ENCODE peak calls at places on chromosome 14, in eight cellular contexts. One of them, this sample, is unnamed.

GRCh38 chr14:20688167-20688839 is at the start of gene ANG:
- DNase-seq in IMR-90: no peak
- DNase-seq in brain microvascular endothelial cell: no peak
- DNase-seq in CD4-positive, alpha-beta T cell: no peak
- DNase-seq in heart left ventricle: no peak
- DNase-seq in tibial nerve: no peak
- DNase-seq in cardiac muscle cell: no peak
- DNase-seq in astrocyte: no peak
- DNase-seq in this sample: no peak

GRCh38 chr14:80316426-80316825 is 105.1 kb upstream of the DIO2 start:
- DNase-seq in IMR-90: peak
- DNase-seq in brain microvascular endothelial cell: peak
- DNase-seq in CD4-positive, alpha-beta T cell: no peak
- DNase-seq in heart left ventricle: no peak
- DNase-seq in tibial nerve: no peak
- DNase-seq in cardiac muscle cell: no peak
- DNase-seq in astrocyte: peak
- DNase-seq in this sample: no peak

GRCh38 chr14:47833006-47833405 is 157.6 kb upstream of the MDGA2 start:
- DNase-seq in IMR-90: no peak
- DNase-seq in brain microvascular endothelial cell: no peak
- DNase-seq in CD4-positive, alpha-beta T cell: no peak
- DNase-seq in heart left ventricle: no peak
- DNase-seq in tibial nerve: no peak
- DNase-seq in cardiac muscle cell: no peak
- DNase-seq in astrocyte: no peak
- DNase-seq in this sample: no peak

GRCh38 chr14:97806871-97807270 is 1009.7 kb downstream of the VRK1 start:
- DNase-seq in IMR-90: no peak
- DNase-seq in brain microvascular endothelial cell: no peak
- DNase-seq in CD4-positive, alpha-beta T cell: no peak
- DNase-seq in heart left ventricle: no peak
- DNase-seq in tibial nerve: no peak
- DNase-seq in cardiac muscle cell: no peak
- DNase-seq in astrocyte: no peak
- DNase-seq in this sample: no peak

GRCh38 chr14:35257809-35258208 is 34.4 kb upstream of the PSMA6 start:
- DNase-seq in IMR-90: peak
- DNase-seq in brain microvascular endothelial cell: peak
- DNase-seq in CD4-positive, alpha-beta T cell: no peak
- DNase-seq in heart left ventricle: no peak
- DNase-seq in tibial nerve: no peak
- DNase-seq in cardiac muscle cell: no peak
- DNase-seq in astrocyte: peak
- DNase-seq in this sample: no peak

GRCh38 chr14:21825845-21826244 is 152.2 kb upstream of the OR4E1 start:
- DNase-seq in IMR-90: no peak
- DNase-seq in brain microvascular endothelial cell: no peak
- DNase-seq in CD4-positive, alpha-beta T cell: no peak
- DNase-seq in heart left ventricle: no peak
- DNase-seq in tibial nerve: no peak
- DNase-seq in cardiac muscle cell: no peak
- DNase-seq in astrocyte: no peak
- DNase-seq in this sample: no peak

GRCh38 chr14:74018029-74018703 is 922 bp downstream of the ENTPD5 start:
- DNase-seq in IMR-90: peak
- DNase-seq in brain microvascular endothelial cell: no peak
- DNase-seq in CD4-positive, alpha-beta T cell: no peak
- DNase-seq in heart left ventricle: no peak
- DNase-seq in tibial nerve: no peak
- DNase-seq in cardiac muscle cell: no peak
- DNase-seq in astrocyte: peak
- DNase-seq in this sample: no peak

GRCh38 chr14:93716002-93716401 is 72.3 kb downstream of the PRIMA1 start:
- DNase-seq in IMR-90: no peak
- DNase-seq in brain microvascular endothelial cell: no peak
- DNase-seq in CD4-positive, alpha-beta T cell: no peak
- DNase-seq in heart left ventricle: no peak
- DNase-seq in tibial nerve: no peak
- DNase-seq in cardiac muscle cell: no peak
- DNase-seq in astrocyte: no peak
- DNase-seq in this sample: no peak

GRCh38 chr14:97833291-97833690 is 1036.1 kb downstream of the VRK1 start:
- DNase-seq in IMR-90: no peak
- DNase-seq in brain microvascular endothelial cell: no peak
- DNase-seq in CD4-positive, alpha-beta T cell: no peak
- DNase-seq in heart left ventricle: no peak
- DNase-seq in tibial nerve: no peak
- DNase-seq in cardiac muscle cell: no peak
- DNase-seq in astrocyte: no peak
- DNase-seq in this sample: no peak

GRCh38 chr14:41285193-41285748 is 321.4 kb upstream of the LRFN5 start:
- DNase-seq in IMR-90: peak
- DNase-seq in brain microvascular endothelial cell: peak
- DNase-seq in CD4-positive, alpha-beta T cell: no peak
- DNase-seq in heart left ventricle: peak
- DNase-seq in tibial nerve: peak
- DNase-seq in cardiac muscle cell: peak
- DNase-seq in astrocyte: peak
- DNase-seq in this sample: no peak

DNA sequence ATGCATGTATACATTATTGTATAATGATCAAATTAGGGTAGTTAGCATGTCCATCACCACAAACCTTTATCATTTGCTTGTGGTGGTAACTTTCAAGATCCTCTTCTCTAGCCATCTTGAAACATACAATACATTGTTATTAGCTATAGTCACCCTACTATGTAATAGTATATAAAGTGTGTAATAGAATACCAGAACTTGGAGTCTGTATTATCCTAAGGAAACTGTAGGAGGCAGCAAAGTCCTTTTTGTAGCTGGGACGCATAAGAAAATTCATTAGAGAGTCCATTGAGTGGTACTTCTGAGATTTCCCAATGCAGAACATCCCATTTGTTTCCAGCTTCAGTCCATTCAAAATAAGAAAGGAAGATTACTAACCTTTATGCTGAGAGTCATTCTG is 325.9 kb upstream of the LRFN5 start:
- DNase-seq in IMR-90: no peak
- DNase-seq in brain microvascular endothelial cell: no peak
- DNase-seq in CD4-positive, alpha-beta T cell: no peak
- DNase-seq in heart left ventricle: no peak
- DNase-seq in tibial nerve: no peak
- DNase-seq in cardiac muscle cell: peak
- DNase-seq in astrocyte: no peak
- DNase-seq in this sample: no peak
- TF ChIP-seq CTCF in IMR-90: peak
- TF ChIP-seq CTCF in brain microvascular endothelial cell: no peak
- TF ChIP-seq CTCF in CD4-positive, alpha-beta T cell: no peak
- TF ChIP-seq CTCF in heart left ventricle: peak
- TF ChIP-seq CTCF in tibial nerve: no peak
- TF ChIP-seq CTCF in cardiac muscle cell: peak
- TF ChIP-seq CTCF in astrocyte: no peak
- TF ChIP-seq CTCF in this sample: peak

GRCh38 chr14:54420478-54421116 is 20.6 kb downstream of the CNIH1 start:
- DNase-seq in IMR-90: peak
- DNase-seq in brain microvascular endothelial cell: peak
- DNase-seq in CD4-positive, alpha-beta T cell: no peak
- DNase-seq in heart left ventricle: no peak
- DNase-seq in tibial nerve: peak
- DNase-seq in cardiac muscle cell: peak
- DNase-seq in astrocyte: peak
- DNase-seq in this sample: no peak
- H3K27ac ChIP-seq in IMR-90: peak
- H3K27ac ChIP-seq in brain microvascular endothelial cell: no peak
- H3K27ac ChIP-seq in CD4-positive, alpha-beta T cell: no peak
- H3K27ac ChIP-seq in heart left ventricle: no peak
- H3K27ac ChIP-seq in tibial nerve: no peak
- H3K27ac ChIP-seq in cardiac muscle cell: peak
- H3K27ac ChIP-seq in astrocyte: no peak
- H3K27ac ChIP-seq in this sample: no peak

GRCh38 chr14:61925043-61925442 is 162.8 kb downstream of the SNAPC1 start:
- DNase-seq in IMR-90: peak
- DNase-seq in brain microvascular endothelial cell: peak
- DNase-seq in CD4-positive, alpha-beta T cell: no peak
- DNase-seq in heart left ventricle: no peak
- DNase-seq in tibial nerve: no peak
- DNase-seq in cardiac muscle cell: peak
- DNase-seq in astrocyte: peak
- DNase-seq in this sample: no peak
- TF ChIP-seq CTCF in IMR-90: peak
- TF ChIP-seq CTCF in brain microvascular endothelial cell: peak
- TF ChIP-seq CTCF in CD4-positive, alpha-beta T cell: no peak
- TF ChIP-seq CTCF in heart left ventricle: no peak
- TF ChIP-seq CTCF in tibial nerve: no peak
- TF ChIP-seq CTCF in cardiac muscle cell: no peak
- TF ChIP-seq CTCF in astrocyte: peak
- TF ChIP-seq CTCF in this sample: peak

GRCh38 chr14:103543721-103544626 is 15.0 kb downstream of the TRMT61A start:
- DNase-seq in IMR-90: no peak
- DNase-seq in brain microvascular endothelial cell: no peak
- DNase-seq in CD4-positive, alpha-beta T cell: no peak
- DNase-seq in heart left ventricle: peak
- DNase-seq in tibial nerve: no peak
- DNase-seq in cardiac muscle cell: no peak
- DNase-seq in astrocyte: no peak
- DNase-seq in this sample: peak

GRCh38 chr14:103543140-103543539 is 14.1 kb downstream of the TRMT61A start:
- DNase-seq in IMR-90: no peak
- DNase-seq in brain microvascular endothelial cell: no peak
- DNase-seq in CD4-positive, alpha-beta T cell: no peak
- DNase-seq in heart left ventricle: peak
- DNase-seq in tibial nerve: no peak
- DNase-seq in cardiac muscle cell: no peak
- DNase-seq in astrocyte: no peak
- DNase-seq in this sample: peak

GRCh38 chr14:103545915-103546650 is 16.4 kb downstream of the BAG5 start:
- DNase-seq in IMR-90: no peak
- DNase-seq in brain microvascular endothelial cell: no peak
- DNase-seq in CD4-positive, alpha-beta T cell: no peak
- DNase-seq in heart left ventricle: no peak
- DNase-seq in tibial nerve: no peak
- DNase-seq in cardiac muscle cell: no peak
- DNase-seq in astrocyte: no peak
- DNase-seq in this sample: peak

GRCh38 chr14:103545219-103545914 is 16.4 kb downstream of the TRMT61A start:
- DNase-seq in IMR-90: no peak
- DNase-seq in brain microvascular endothelial cell: no peak
- DNase-seq in CD4-positive, alpha-beta T cell: no peak
- DNase-seq in heart left ventricle: peak
- DNase-seq in tibial nerve: no peak
- DNase-seq in cardiac muscle cell: no peak
- DNase-seq in astrocyte: no peak
- DNase-seq in this sample: peak

GRCh38 chr14:103544627-103545218 is 15.7 kb downstream of the TRMT61A start:
- DNase-seq in IMR-90: no peak
- DNase-seq in brain microvascular endothelial cell: no peak
- DNase-seq in CD4-positive, alpha-beta T cell: no peak
- DNase-seq in heart left ventricle: no peak
- DNase-seq in tibial nerve: no peak
- DNase-seq in cardiac muscle cell: no peak
- DNase-seq in astrocyte: no peak
- DNase-seq in this sample: no peak
- H3K27ac ChIP-seq in IMR-90: no peak
- H3K27ac ChIP-seq in brain microvascular endothelial cell: no peak
- H3K27ac ChIP-seq in CD4-positive, alpha-beta T cell: no peak
- H3K27ac ChIP-seq in heart left ventricle: peak
- H3K27ac ChIP-seq in tibial nerve: peak
- H3K27ac ChIP-seq in cardiac muscle cell: no peak
- H3K27ac ChIP-seq in astrocyte: no peak
- H3K27ac ChIP-seq in this sample: peak

DNA sequence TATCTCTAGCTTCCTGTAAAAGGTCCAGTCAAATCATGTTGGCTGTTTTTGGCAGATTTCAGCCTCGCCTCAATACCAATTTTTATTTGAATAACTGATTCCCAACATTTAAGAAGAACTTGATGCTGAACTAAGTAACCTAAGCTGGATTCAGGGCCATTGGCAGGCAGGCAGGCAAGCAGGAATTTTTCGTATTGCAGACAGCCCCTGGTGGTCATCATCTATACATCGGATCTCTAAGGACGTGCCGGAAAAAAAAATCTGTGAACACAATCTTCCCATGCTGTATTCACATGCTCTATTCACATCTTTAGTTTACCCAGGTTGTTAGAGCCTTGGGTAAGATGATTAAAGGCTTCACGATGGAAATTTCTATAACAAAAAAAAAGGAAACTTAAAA is 7.0 kb downstream of the VCPKMT start:
- DNase-seq in IMR-90: peak
- DNase-seq in brain microvascular endothelial cell: peak
- DNase-seq in CD4-positive, alpha-beta T cell: no peak
- DNase-seq in heart left ventricle: no peak
- DNase-seq in tibial nerve: no peak
- DNase-seq in cardiac muscle cell: peak
- DNase-seq in astrocyte: no peak
- DNase-seq in this sample: no peak
- TF ChIP-seq CTCF in IMR-90: peak
- TF ChIP-seq CTCF in brain microvascular endothelial cell: peak
- TF ChIP-seq CTCF in CD4-positive, alpha-beta T cell: no peak
- TF ChIP-seq CTCF in heart left ventricle: no peak
- TF ChIP-seq CTCF in tibial nerve: no peak
- TF ChIP-seq CTCF in cardiac muscle cell: peak
- TF ChIP-seq CTCF in astrocyte: peak
- TF ChIP-seq CTCF in this sample: no peak

This sample was measured in lower lobe of right lung.